ENCODE peak calls at places on chromosomes 1 and 21, in ten cellular contexts. L is adrenal gland; T is activated naive CD8-positive, alpha-beta T cell treated with anti-CD3 and anti-CD28 coated beads, Interleukin-2, amount 50 U/mL, for 24 hours; D is activated CD4-positive, CD25-positive, alpha-beta regulatory T cell treated with anti-CD3 and anti-CD28 coated beads, Interleukin-2, amount 50 U/mL, for 16 hours; A is Calu3; X is pancreas; Y is ELR; E is H54; P is cardiac fibroblast; F is endothelial cell. G is an unnamed sample.

GRCh38 chr1:13702425-13703127 is 2.6 kb downstream of the PRDM2 start:
- DNase-seq in L (no peak), T (peak), D (peak), A (no peak), X (no peak), Y (no peak), E (no peak), P (no peak), F (no peak), G (peak)

GRCh38 chr1:18923721-18924610 is 21.6 kb upstream of the ALDH4A1 start:
- DNase-seq in L (no peak), T (no peak), D (no peak), A (no peak), X (no peak), Y (peak), E (no peak), P (peak), F (no peak), G (no peak)

GRCh38 chr1:59511476-59512465 is 214.9 kb downstream of the FGGY start:
- DNase-seq in L (peak), T (no peak), D (no peak), A (no peak), X (no peak), Y (no peak), E (no peak), P (peak), F (no peak), G (no peak)

GRCh38 chr21:41678944-41679343 is 87.9 kb downstream of the RIPK4 start:
- DNase-seq in L (peak), T (no peak), D (no peak), A (peak), X (peak), Y (peak), E (peak), P (peak), F (peak), G (no peak)

GRCh38 chr21:38037416-38037815 is 121.2 kb upstream of the KCNJ6 start:
- DNase-seq in L (no peak), T (no peak), D (no peak), A (no peak), X (no peak), Y (peak), E (no peak), P (peak), F (no peak), G (no peak)

GRCh38 chr1:58597991-58598390 is 20.9 kb upstream of the TACSTD2 start:
- DNase-seq in L (no peak), T (no peak), D (no peak), A (no peak), X (no peak), Y (no peak), E (no peak), P (no peak), F (no peak), G (no peak)

GRCh38 chr21:30166171-30166570 is 434 bp downstream of the CLDN17 start:
- DNase-seq in L (no peak), T (no peak), D (no peak), A (no peak), X (no peak), Y (no peak), E (no peak), P (no peak), F (no peak), G (no peak)

GRCh38 chr1:107936498-107937481 is 28.2 kb downstream of the VAV3 start:
- DNase-seq in L (peak), T (peak), D (no peak), A (peak), X (no peak), Y (peak), E (peak), P (peak), F (no peak), G (peak)

GRCh38 chr1:11878081-11878890 is 19.5 kb upstream of the NPPB start:
- DNase-seq in L (no peak), T (no peak), D (no peak), A (no peak), X (no peak), Y (no peak), E (no peak), P (no peak), F (no peak), G (no peak)